ENCODE peak calls at places on chromosome 17, in five cellular contexts. U, W, G, M and J are unnamed samples.

GRCh38 chr17:39716879-39717536 is 13.3 kb downstream of the MIEN1 start:
- DNase-seq in U (no peak), M (no peak), W (no peak), G (peak), J (no peak)

GRCh38 chr17:74746922-74747321 is 1.5 kb upstream of the NHERF1 start:
- DNase-seq in U (no peak), W (no peak), M (peak), G (no peak), J (peak)

GRCh38 chr17:75643033-75644017 is 10.1 kb downstream of the SMIM5 start:
- DNase-seq in M (no peak), U (no peak), G (no peak), W (no peak), J (peak)

GRCh38 chr17:77210946-77211541 is 70.3 kb downstream of the SEC14L1 start:
- DNase-seq in M (no peak), G (no peak), W (no peak), U (no peak), J (peak)

GRCh38 chr17:74601944-74602572 is 10.0 kb upstream of the CD300LD start:
- DNase-seq in M (no peak), W (no peak), U (no peak), G (no peak), J (no peak)

GRCh38 chr17:72393553-72393952 is 272.7 kb downstream of the SOX9 start:
- DNase-seq in G (no peak), U (no peak), W (no peak), M (no peak), J (no peak)

GRCh38 chr17:82593590-82594087 is 54.6 kb downstream of the WDR45B start:
- DNase-seq in W (no peak), M (no peak), U (no peak), G (no peak), J (no peak)

GRCh38 chr17:67125417-67125816 is 81.1 kb downstream of the CACNG1 start:
- DNase-seq in M (no peak), W (no peak), G (no peak), U (no peak), J (no peak)

GRCh38 chr17:48909796-48910195 is 1.6 kb downstream of the UBE2Z start:
- DNase-seq in U (no peak), G (no peak), W (no peak), M (no peak), J (no peak)

GRCh38 chr17:76700290-76700626 is 10.5 kb downstream of the MXRA7 start:
- DNase-seq in M (no peak), W (no peak), U (no peak), G (no peak), J (no peak)

GRCh38 chr17:40517286-40517662 is 15.9 kb upstream of the TNS4 start:
- DNase-seq in G (no peak), W (no peak), U (no peak), M (peak), J (peak)

GRCh38 chr17:19415806-19416775 is 5.1 kb downstream of the RNF112 start:
- DNase-seq in M (no peak), W (no peak), U (no peak), G (no peak), J (no peak)

GRCh38 chr17:72008236-72008874 is 112.5 kb upstream of the SOX9 start:
- DNase-seq in W (no peak), U (no peak), G (no peak), M (no peak), J (no peak)

GRCh38 chr17:64343833-64344637 is 46.6 kb downstream of the PECAM1 start:
- DNase-seq in M (peak), W (no peak), G (peak), U (peak), J (peak)

GRCh38 chr17:40598928-40599627 is 33.8 kb upstream of the CCR7 start:
- DNase-seq in W (peak), G (no peak), U (peak), M (no peak), J (peak)

GRCh38 chr17:66506641-66507040 is 204.2 kb downstream of the PRKCA start:
- DNase-seq in G (no peak), M (no peak), W (no peak), U (no peak), J (no peak)

GRCh38 chr17:70621593-70621992 is 452.3 kb downstream of the KCNJ2 start:
- DNase-seq in U (no peak), W (no peak), G (no peak), M (no peak), J (no peak)

GRCh38 chr17:77681820-77682219 is 276.7 kb upstream of the TNRC6C start:
- DNase-seq in G (peak), M (peak), W (no peak), U (peak), J (no peak)

GRCh38 chr17:42421479-42422332 is 1.4 kb downstream of the CAVIN1 start:
- DNase-seq in U (peak), G (no peak), W (no peak), M (peak), J (peak)

GRCh38 chr17:66779186-66779585 is 55.7 kb upstream of the CACNG5 start:
- DNase-seq in W (no peak), U (no peak), G (no peak), M (no peak), J (no peak)